ENCODE peak calls at places on chromosomes 7 and 10, in ten cellular contexts. E is Caco-2; Y is lower lobe of right lung; K is nephron progenitor cell; J is spleen; Z is psoas muscle; D is CD8-positive, alpha-beta T cell; G is left ventricle myocardium inferior; N is HFFc6; F is AG10803. R is an unnamed sample.

GRCh38 chr7:112898432-112899290 is 108.5 kb upstream of the TMEM168 start:
- DNase-seq in K (peak; percentile 30), Y (no peak), Z (no peak), E (peak; percentile 72), G (no peak), N (peak; percentile 69), D (peak; percentile 22), J (no peak), F (peak; percentile 63), R (peak; percentile 78)

GRCh38 chr7:51428226-51428887 is 111.7 kb upstream of the COBL start:
- DNase-seq in G (no peak), J (no peak), K (no peak), D (no peak), Y (no peak), Z (no peak), N (peak; percentile 7), E (no peak), F (no peak), R (no peak)

GRCh38 chr10:115432188-115432819 is 339.1 kb downstream of the ATRNL1 start:
- DNase-seq in J (no peak), D (no peak), G (no peak), Z (no peak), E (no peak), Y (no peak), F (peak; percentile 0), N (no peak), K (no peak), R (peak; percentile 40)

GRCh38 chr10:114869500-114869899 is 47.9 kb downstream of the FHIP2A start:
- DNase-seq in F (peak; percentile 79), E (no peak), K (no peak), Y (no peak), D (no peak), Z (no peak), J (no peak), G (no peak), N (peak; percentile 73), R (peak; percentile 92)

GRCh38 chr10:99329238-99329890 is at the start of gene CNNM1:
- DNase-seq in F (peak; percentile 32), G (no peak), N (peak; percentile 55), Y (peak; percentile 52), K (peak; percentile 65), D (no peak), E (no peak), Z (peak; percentile 54), J (peak; percentile 76), R (no peak)

GRCh38 chr7:126715076-126715475 is 537.7 kb downstream of the GRM8 start:
- DNase-seq in D (no peak), N (no peak), E (no peak), F (no peak), J (no peak), G (no peak), K (no peak), Y (no peak), Z (no peak), R (no peak)

GRCh38 chr10:133309720-133310398 is 1.1 kb downstream of the ZNF511 start:
- DNase-seq in J (peak; percentile 90), F (no peak), D (no peak), G (peak; percentile 33), K (no peak), Z (no peak), Y (peak; percentile 75), N (no peak), E (no peak), R (no peak)

GRCh38 chr7:117666019-117666418 is 186.2 kb downstream of the CFTR start:
- DNase-seq in N (no peak), J (no peak), Y (no peak), Z (no peak), D (no peak), G (no peak), E (peak; percentile 66), F (peak; percentile 7), K (no peak), R (peak; percentile 69)

GRCh38 chr7:85094046-85094720 is 92.7 kb downstream of the SEMA3D start:
- DNase-seq in J (no peak), Z (no peak), D (no peak), N (no peak), F (no peak), Y (no peak), E (no peak), K (no peak), G (no peak), R (no peak)

GRCh38 chr7:34842782-34843181 is 184.8 kb downstream of the NPSR1 start:
- DNase-seq in G (no peak), N (no peak), Y (no peak), Z (no peak), K (no peak), J (no peak), F (no peak), D (no peak), E (no peak), R (peak; percentile 53)

GRCh38 chr10:117626228-117626627 is 83.7 kb downstream of the EMX2 start:
- DNase-seq in N (no peak), Z (no peak), D (no peak), J (no peak), Y (no peak), K (no peak), G (no peak), E (no peak), F (no peak), R (no peak)

GRCh38 chr10:92550924-92551323 is 23.0 kb downstream of the IDE start:
- DNase-seq in K (no peak), D (no peak), J (no peak), Y (no peak), E (no peak), Z (no peak), N (no peak), G (no peak), F (no peak), R (no peak)

GRCh38 chr10:92547676-92548075 is 26.2 kb downstream of the IDE start:
- DNase-seq in D (no peak), J (no peak), Z (no peak), F (no peak), N (no peak), K (no peak), E (no peak), G (no peak), Y (no peak), R (no peak)

GRCh38 chr10:92553959-92554358 is 19.9 kb downstream of the IDE start:
- DNase-seq in D (no peak), E (no peak), Y (no peak), F (no peak), G (no peak), N (no peak), K (no peak), J (no peak), Z (no peak), R (no peak)

GRCh38 chr10:92552310-92552709 is 21.6 kb downstream of the IDE start:
- DNase-seq in D (no peak), Z (no peak), K (no peak), F (no peak), E (no peak), G (no peak), Y (no peak), N (no peak), J (no peak), R (no peak)
- TF ChIP-seq CTCF in D (no peak), Z (no peak), K (no peak), F (peak; percentile 19), E (peak; percentile 45), G (no peak), Y (no peak), N (peak; percentile 64), J (no peak), R (peak; percentile 32)

GRCh38 chr7:150356265-150356897 is 12.2 kb upstream of the REPIN1 start:
- DNase-seq in Y (no peak), E (no peak), G (no peak), J (no peak), D (no peak), Z (no peak), F (peak; percentile 25), K (no peak), N (no peak), R (peak; percentile 38)
- TF ChIP-seq CTCF in Y (peak; percentile 54), E (peak; percentile 73), G (peak; percentile 76), J (peak; percentile 59), D (peak; percentile 78), Z (peak; percentile 67), F (peak; percentile 76), K (peak; percentile 70), N (peak; percentile 87), R (peak; percentile 71)

DNA sequence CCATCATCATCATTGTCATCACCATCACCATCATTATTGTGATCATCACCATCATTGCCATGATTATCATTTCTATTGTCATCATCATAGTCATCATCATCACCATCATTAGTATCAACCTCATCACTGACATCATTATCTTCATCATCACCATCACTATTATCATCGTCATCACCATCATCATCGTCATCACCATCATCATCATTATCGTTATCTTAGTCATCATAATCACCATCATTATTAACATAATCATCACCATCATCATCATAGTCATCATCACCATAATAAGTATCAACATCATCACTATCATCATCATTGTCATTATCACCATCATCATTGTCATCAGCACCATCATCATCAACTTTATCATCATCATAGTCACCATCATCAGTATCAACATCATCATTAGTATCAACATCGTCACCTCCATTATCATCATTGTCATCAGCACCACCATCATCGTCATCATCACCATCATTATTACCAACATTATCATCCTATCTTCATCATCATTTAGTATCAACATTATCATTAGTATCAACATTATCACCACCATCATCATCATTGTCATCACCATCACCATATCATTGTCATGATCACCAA is 241.3 kb downstream of the ADARB2 start:
- DNase-seq in G (no peak), J (no peak), Y (no peak), D (no peak), K (no peak), F (no peak), N (no peak), E (no peak), Z (no peak), R (no peak)
- TF ChIP-seq CTCF in G (no peak), J (no peak), Y (no peak), D (no peak), K (no peak), F (no peak), N (no peak), E (no peak), Z (no peak), R (no peak)

GRCh38 chr7:92777993-92778392 is 58.4 kb downstream of the CDK6 start:
- DNase-seq in K (no peak), Y (no peak), G (no peak), N (no peak), D (no peak), E (no peak), F (no peak), Z (no peak), J (no peak), R (no peak)

GRCh38 chr7:92782236-92782635 is 54.1 kb downstream of the CDK6 start:
- DNase-seq in K (no peak), D (no peak), F (no peak), G (no peak), E (no peak), Z (no peak), Y (no peak), N (no peak), J (no peak), R (no peak)

GRCh38 chr7:92781117-92781720 is 55.2 kb downstream of the CDK6 start:
- DNase-seq in Y (no peak), K (no peak), D (no peak), J (no peak), Z (no peak), F (peak; percentile 22), E (no peak), G (peak; percentile 34), N (no peak), R (no peak)

GRCh38 chr7:92782855-92783254 is 53.5 kb downstream of the CDK6 start:
- DNase-seq in D (no peak), Y (no peak), F (no peak), J (no peak), G (no peak), N (no peak), Z (no peak), K (no peak), E (no peak), R (no peak)

GRCh38 chr7:92778972-92779371 is 57.4 kb downstream of the CDK6 start:
- DNase-seq in D (no peak), E (no peak), Y (no peak), Z (no peak), J (no peak), G (no peak), N (no peak), F (peak; percentile 94), K (no peak), R (peak; percentile 76)
- TF ChIP-seq CTCF in D (no peak), E (no peak), Y (no peak), Z (no peak), J (no peak), G (no peak), N (no peak), F (peak; percentile 39), K (no peak), R (peak; percentile 5)

R was measured in astrocyte of the spinal cord.